ENCODE peak calls at places on chromosome 9, in eight cellular contexts. Z, R, N, Y, S, I, P and Q are unnamed samples.
A peak's percentile ranks its signal among the peaks of the same experiment; 100 is the strongest.

GRCh38 chr9:129836342-129837007 is 1.2 kb downstream of the USP20 start:
- DNase-seq in Z (no peak), R (peak; percentile 8), N (no peak), Y (no peak), S (no peak), I (no peak), P (no peak), Q (no peak)

GRCh38 chr9:36963356-36963755 is 70.7 kb downstream of the PAX5 start:
- DNase-seq in Z (no peak), R (no peak), N (no peak), Y (no peak), S (no peak), I (no peak), P (no peak), Q (no peak)

GRCh38 chr9:35079041-35079425 is 709 bp downstream of the FANCG start:
- DNase-seq in Z (no peak), R (no peak), N (no peak), Y (no peak), S (no peak), I (no peak), P (no peak), Q (no peak)

GRCh38 chr9:123866497-123866896 is 63.4 kb downstream of the DENND1A start:
- DNase-seq in Z (no peak), R (no peak), N (no peak), Y (no peak), S (no peak), I (peak; percentile 33), P (no peak), Q (no peak)

GRCh38 chr9:135012166-135012565 is 75.3 kb upstream of the OLFM1 start:
- DNase-seq in Z (no peak), R (no peak), N (no peak), Y (no peak), S (no peak), I (no peak), P (no peak), Q (no peak)

GRCh38 chr9:13088734-13089427 is 190.6 kb downstream of the MPDZ start:
- DNase-seq in Z (no peak), R (peak; percentile 78), N (peak; percentile 60), Y (peak; percentile 80), S (peak; percentile 66), I (peak; percentile 69), P (peak; percentile 27), Q (peak; percentile 42)

GRCh38 chr9:76732341-76732958 is 31.8 kb upstream of the PCA3 start:
- DNase-seq in Z (no peak), R (no peak), N (no peak), Y (no peak), S (no peak), I (no peak), P (no peak), Q (no peak)

GRCh38 chr9:28810375-28811075 is 1237.2 kb upstream of the C9orf72 start:
- DNase-seq in Z (no peak), R (peak; percentile 14), N (no peak), Y (no peak), S (no peak), I (peak; percentile 79), P (no peak), Q (no peak)

GRCh38 chr9:89657765-89658164 is 53.0 kb downstream of the GADD45G start:
- DNase-seq in Z (no peak), R (no peak), N (no peak), Y (no peak), S (no peak), I (no peak), P (no peak), Q (no peak)

GRCh38 chr9:7117676-7118561 is 360.1 kb downstream of the KDM4C start:
- DNase-seq in Z (no peak), R (peak; percentile 77), N (peak; percentile 1), Y (peak; percentile 21), S (no peak), I (no peak), P (no peak), Q (no peak)

GRCh38 chr9:91131433-91131839 is 230.3 kb downstream of the AUH start:
- DNase-seq in Z (peak; percentile 64), R (peak; percentile 96), N (no peak), Y (no peak), S (peak; percentile 88), I (peak; percentile 79), P (no peak), Q (no peak)

GRCh38 chr9:131036529-131037335 is 27.8 kb downstream of the LAMC3 start:
- DNase-seq in Z (no peak), R (no peak), N (no peak), Y (no peak), S (no peak), I (no peak), P (no peak), Q (no peak)

GRCh38 chr9:135488527-135488926 is 8.9 kb downstream of the PPP1R26 start:
- DNase-seq in Z (no peak), R (no peak), N (no peak), Y (no peak), S (no peak), I (no peak), P (no peak), Q (no peak)

GRCh38 chr9:121835581-121836381 is 184.3 kb downstream of the DAB2IP start:
- DNase-seq in Z (no peak), R (no peak), N (no peak), Y (no peak), S (no peak), I (no peak), P (no peak), Q (no peak)

GRCh38 chr9:83444110-83444509 is 94.1 kb downstream of the FRMD3 start:
- DNase-seq in Z (no peak), R (peak; percentile 91), N (no peak), Y (no peak), S (no peak), I (peak; percentile 75), P (no peak), Q (no peak)

GRCh38 chr9:84697494-84698114 is 28.1 kb downstream of the NTRK2 start:
- DNase-seq in Z (peak; percentile 2), R (peak; percentile 31), N (peak; percentile 46), Y (peak; percentile 67), S (peak; percentile 39), I (no peak), P (peak; percentile 79), Q (peak; percentile 50)

GRCh38 chr9:93357649-93358048 is 93.8 kb upstream of the FAM120A start:
- DNase-seq in Z (no peak), R (no peak), N (no peak), Y (no peak), S (no peak), I (no peak), P (no peak), Q (no peak)

GRCh38 chr9:69036319-69036718 is 767 bp downstream of the FXN start:
- DNase-seq in Z (no peak), R (no peak), N (no peak), Y (no peak), S (no peak), I (no peak), P (no peak), Q (no peak)

GRCh38 chr9:105193560-105193959 is 50.9 kb upstream of the SLC44A1 start:
- DNase-seq in Z (no peak), R (no peak), N (no peak), Y (no peak), S (no peak), I (no peak), P (no peak), Q (no peak)

GRCh38 chr9:32351845-32352244 is 32.6 kb upstream of the ACO1 start:
- DNase-seq in Z (no peak), R (no peak), N (no peak), Y (no peak), S (no peak), I (peak; percentile 21), P (no peak), Q (no peak)

GRCh38 chr9:134146774-134147493 is 11.1 kb downstream of the WDR5 start:
- DNase-seq in Z (no peak), R (no peak), N (no peak), Y (no peak), S (no peak), I (no peak), P (no peak), Q (no peak)

GRCh38 chr9:136620441-136621018 is 42.2 kb upstream of the EGFL7 start:
- DNase-seq in Z (no peak), R (no peak), N (no peak), Y (no peak), S (no peak), I (no peak), P (no peak), Q (no peak)

GRCh38 chr9:91546574-91546973 is 122.9 kb upstream of the NFIL3 start:
- DNase-seq in Z (no peak), R (peak; percentile 53), N (no peak), Y (no peak), S (peak; percentile 23), I (peak; percentile 39), P (no peak), Q (no peak)

GRCh38 chr9:130073373-130073772 is 19.7 kb downstream of the GPR107 start:
- DNase-seq in Z (no peak), R (peak; percentile 84), N (no peak), Y (no peak), S (no peak), I (no peak), P (peak; percentile 48), Q (no peak)